ENCODE peak calls at places on chromosomes 7 and 10, in four cellular contexts. One of them, this sample, is unnamed.

GRCh38 chr10:14254368-14254767 is 76.4 kb downstream of the FRMD4A start:
- DNase-seq in esophagus squamous epithelium: no peak
- DNase-seq in A549: no peak
- DNase-seq in adrenal gland: no peak
- DNase-seq in this sample: no peak

GRCh38 chr10:112223725-112224124 is 40.2 kb upstream of the GPAM start:
- DNase-seq in esophagus squamous epithelium: no peak
- DNase-seq in adrenal gland: no peak
- DNase-seq in A549: no peak
- DNase-seq in this sample: no peak

GRCh38 chr10:71727429-71728217 is 8.0 kb upstream of the C10orf105 start:
- DNase-seq in adrenal gland: peak
- DNase-seq in esophagus squamous epithelium: peak
- DNase-seq in A549: no peak
- DNase-seq in this sample: peak

GRCh38 chr10:132961864-132962622 is 19.7 kb upstream of the CFAP46 start:
- DNase-seq in esophagus squamous epithelium: no peak
- DNase-seq in adrenal gland: peak
- DNase-seq in A549: peak
- DNase-seq in this sample: peak

GRCh38 chr10:89351402-89352038 is 23.7 kb downstream of the IFIT3 start:
- DNase-seq in A549: no peak
- DNase-seq in adrenal gland: no peak
- DNase-seq in esophagus squamous epithelium: no peak
- DNase-seq in this sample: no peak

GRCh38 chr7:72444023-72444776 is 32.1 kb upstream of the CALN1 start:
- DNase-seq in A549: no peak
- DNase-seq in esophagus squamous epithelium: no peak
- DNase-seq in adrenal gland: no peak
- DNase-seq in this sample: no peak

GRCh38 chr7:67377939-67378862 is 381.6 kb downstream of the TYW1 start:
- DNase-seq in esophagus squamous epithelium: peak
- DNase-seq in adrenal gland: peak
- DNase-seq in A549: peak
- DNase-seq in this sample: peak

GRCh38 chr7:44281811-44282600 is 43.4 kb downstream of the CAMK2B start:
- DNase-seq in A549: no peak
- DNase-seq in esophagus squamous epithelium: no peak
- DNase-seq in adrenal gland: peak
- DNase-seq in this sample: peak

GRCh38 chr10:119761106-119761505 is 35.3 kb downstream of the INPP5F start:
- DNase-seq in adrenal gland: no peak
- DNase-seq in A549: no peak
- DNase-seq in esophagus squamous epithelium: no peak
- DNase-seq in this sample: no peak

GRCh38 chr10:44253769-44254462 is 131.0 kb downstream of the CXCL12 start:
- DNase-seq in esophagus squamous epithelium: no peak
- DNase-seq in adrenal gland: peak
- DNase-seq in A549: peak
- DNase-seq in this sample: no peak

GRCh38 chr10:3951993-3952392 is 167.0 kb upstream of the KLF6 start:
- DNase-seq in esophagus squamous epithelium: no peak
- DNase-seq in adrenal gland: no peak
- DNase-seq in A549: no peak
- DNase-seq in this sample: no peak

GRCh38 chr7:139321071-139321745 is 19.9 kb upstream of the FMC1 start:
- DNase-seq in adrenal gland: no peak
- DNase-seq in A549: no peak
- DNase-seq in esophagus squamous epithelium: no peak
- DNase-seq in this sample: no peak
- H3K27ac ChIP-seq in adrenal gland: no peak
- H3K27ac ChIP-seq in A549: no peak
- H3K27ac ChIP-seq in esophagus squamous epithelium: no peak
- H3K27ac ChIP-seq in this sample: no peak

DNA sequence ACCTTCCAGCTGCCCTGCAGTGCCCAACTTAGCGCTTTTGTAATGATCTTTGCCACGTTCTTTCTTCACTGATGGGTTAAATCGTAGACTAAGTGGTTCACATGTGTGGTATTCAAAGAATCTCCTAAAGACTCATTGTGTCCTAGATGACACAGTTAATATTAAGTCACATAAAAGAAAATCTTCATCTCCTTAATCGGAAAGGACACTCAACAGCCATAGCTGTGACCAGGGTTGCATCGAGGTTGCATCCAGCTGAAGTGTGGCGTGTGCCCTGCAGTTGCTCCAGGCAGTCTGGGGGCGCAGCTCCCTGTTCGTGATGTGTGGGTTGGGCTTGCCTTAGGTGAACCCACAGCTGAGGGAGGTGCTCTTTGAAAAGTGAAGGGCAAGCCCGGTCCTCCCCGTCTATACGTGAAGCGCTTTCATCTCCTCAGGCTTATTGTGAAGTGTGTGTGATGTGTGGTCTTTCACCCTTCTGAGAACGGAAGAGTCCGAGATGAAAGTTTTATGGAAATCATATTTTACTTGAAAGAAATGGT is 122.6 kb downstream of the TRRAP start:
- DNase-seq in A549: no peak
- DNase-seq in esophagus squamous epithelium: no peak
- DNase-seq in adrenal gland: no peak
- DNase-seq in this sample: no peak
- TF ChIP-seq POLR2A in A549: no peak
- TF ChIP-seq POLR2A in esophagus squamous epithelium: no peak
- TF ChIP-seq POLR2A in adrenal gland: no peak
- TF ChIP-seq POLR2A in this sample: no peak

DNA sequence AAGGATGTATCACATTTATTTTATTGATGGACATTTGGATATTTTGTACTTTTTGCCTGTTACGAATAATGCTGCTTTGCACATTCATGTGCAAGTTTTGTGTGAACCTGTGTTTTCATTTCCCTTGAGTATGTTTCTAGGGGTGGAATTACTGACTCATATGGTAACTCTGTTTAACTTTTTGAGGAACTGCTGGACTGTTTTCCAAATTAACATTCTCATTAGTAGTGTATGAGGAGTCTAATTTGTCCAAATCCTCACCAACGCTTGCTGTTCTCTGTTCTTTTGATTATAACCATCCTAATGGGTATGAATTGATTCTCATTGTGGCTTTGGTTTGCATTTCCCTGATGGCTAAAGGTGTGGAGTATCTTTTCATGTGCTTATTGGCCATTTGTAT is 3.2 kb downstream of the WDR11 start:
- DNase-seq in esophagus squamous epithelium: no peak
- DNase-seq in adrenal gland: no peak
- DNase-seq in A549: no peak
- DNase-seq in this sample: no peak
- H3K27ac ChIP-seq in esophagus squamous epithelium: no peak
- H3K27ac ChIP-seq in adrenal gland: no peak
- H3K27ac ChIP-seq in A549: no peak
- H3K27ac ChIP-seq in this sample: no peak

DNA sequence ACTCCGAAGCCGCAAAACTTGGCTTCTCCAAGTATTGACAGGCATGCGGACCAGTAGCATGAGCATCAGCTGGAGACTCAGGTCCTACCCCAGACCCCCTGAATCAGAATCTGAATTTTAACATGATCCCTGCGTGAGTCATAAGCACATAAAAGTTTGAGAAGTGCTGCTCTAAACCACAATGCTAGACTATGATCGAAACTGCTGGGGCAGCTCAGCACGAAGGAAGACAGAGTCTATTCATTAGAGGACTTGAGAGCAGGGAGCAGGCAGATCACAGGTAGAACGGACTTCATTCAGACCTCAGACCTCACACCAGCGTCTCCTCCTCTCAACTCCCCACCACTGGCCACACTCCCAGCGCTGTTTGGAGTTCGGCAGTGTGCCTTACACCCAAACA is 16.9 kb downstream of the CAMK2G start:
- DNase-seq in adrenal gland: no peak
- DNase-seq in A549: no peak
- DNase-seq in esophagus squamous epithelium: no peak
- DNase-seq in this sample: no peak
- TF ChIP-seq POLR2A in adrenal gland: no peak
- TF ChIP-seq POLR2A in A549: no peak
- TF ChIP-seq POLR2A in esophagus squamous epithelium: no peak
- TF ChIP-seq POLR2A in this sample: no peak

GRCh38 chr10:16440396-16441105 is 3.7 kb downstream of the PTER start:
- DNase-seq in adrenal gland: peak
- DNase-seq in A549: no peak
- DNase-seq in esophagus squamous epithelium: no peak
- DNase-seq in this sample: no peak
- H3K27ac ChIP-seq in adrenal gland: no peak
- H3K27ac ChIP-seq in A549: peak
- H3K27ac ChIP-seq in esophagus squamous epithelium: peak
- H3K27ac ChIP-seq in this sample: no peak

DNA sequence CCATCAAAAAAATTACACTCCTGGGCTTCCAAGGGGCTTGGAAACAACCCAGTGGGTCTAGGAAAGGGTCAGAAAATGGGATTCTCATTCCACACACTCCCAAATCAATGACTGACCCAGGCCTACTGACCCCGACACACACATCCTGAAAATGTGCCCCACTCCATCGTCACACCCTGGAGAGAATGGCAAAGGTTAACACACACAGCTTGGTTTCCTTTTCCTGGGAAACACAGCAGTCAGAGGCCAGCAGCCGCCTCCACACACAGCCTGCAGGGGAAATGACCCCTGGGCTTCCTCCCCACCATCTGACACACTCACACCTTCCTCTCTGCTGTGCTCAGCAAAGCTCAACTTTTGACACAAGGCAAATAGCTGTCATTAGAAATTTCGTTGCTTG is 42.9 kb downstream of the SH3PXD2A start:
- DNase-seq in adrenal gland: peak
- DNase-seq in A549: no peak
- DNase-seq in esophagus squamous epithelium: no peak
- DNase-seq in this sample: no peak
- TF ChIP-seq POLR2A in adrenal gland: no peak
- TF ChIP-seq POLR2A in A549: no peak
- TF ChIP-seq POLR2A in esophagus squamous epithelium: no peak
- TF ChIP-seq POLR2A in this sample: no peak

DNA sequence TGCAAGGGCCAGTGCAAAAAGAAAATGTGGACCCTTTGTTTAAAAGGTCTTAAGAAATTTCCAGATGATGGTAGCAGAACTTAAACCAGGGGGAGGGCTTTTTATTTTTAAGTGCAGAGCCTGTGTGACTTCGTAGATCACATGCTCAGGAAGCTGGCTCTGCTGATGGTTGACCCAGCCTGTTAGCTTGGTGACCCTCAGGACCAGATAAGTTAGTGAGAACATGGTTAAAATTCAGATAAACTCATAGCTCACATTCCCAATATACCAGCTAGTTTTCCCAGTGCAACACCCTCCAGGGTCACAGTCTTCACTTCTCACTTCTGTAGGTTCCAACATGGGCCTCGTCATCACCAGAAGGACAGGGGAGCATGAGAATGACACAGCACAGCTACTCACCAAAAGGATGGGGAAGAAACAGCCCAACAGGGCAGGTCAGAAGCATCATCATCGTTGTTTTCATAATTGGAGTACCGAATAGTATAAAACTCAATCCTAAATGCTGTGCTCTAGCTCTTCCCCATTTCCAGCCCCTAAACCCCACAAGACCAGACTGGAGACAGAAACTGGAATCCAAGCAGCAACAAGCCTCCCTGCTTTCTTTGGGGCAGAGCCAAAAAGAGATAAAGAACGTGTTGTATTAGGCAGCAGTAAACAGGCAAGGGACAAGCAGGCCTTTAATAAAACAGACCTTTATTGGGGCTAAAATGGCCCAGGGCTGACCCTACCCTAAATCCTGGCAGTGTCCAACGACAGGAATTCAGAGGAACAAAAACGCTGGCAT is 102.2 kb upstream of the ANKRD1 start:
- DNase-seq in esophagus squamous epithelium: no peak
- DNase-seq in A549: no peak
- DNase-seq in adrenal gland: no peak
- DNase-seq in this sample: peak
- H3K27ac ChIP-seq in esophagus squamous epithelium: peak
- H3K27ac ChIP-seq in A549: no peak
- H3K27ac ChIP-seq in adrenal gland: no peak
- H3K27ac ChIP-seq in this sample: peak

This sample was measured in sigmoid colon.